ENCODE peak calls at places on chromosomes 3 and 15, in seven cellular contexts. One of them, this sample, is unnamed.

GRCh38 chr15:78162038-78162437 is 12.9 kb downstream of the IDH3A start:
- ATAC-seq in effector memory CD8-positive, alpha-beta T cell: peak; percentile 49
- ATAC-seq in gastroesophageal sphincter: no peak
- ATAC-seq in sciatic nerve: no peak
- ATAC-seq in lower lobe of right lung: no peak
- ATAC-seq in activated CD8-positive, alpha-beta memory T cell treated with anti-CD3 and anti-CD28 coated beads, Interleukin-2, amount 10 ng/mL, durations not matched to agents 7 days and 5 days: peak; percentile 76
- ATAC-seq in activated naive CD4-positive, alpha-beta T cell treated with anti-CD3 and anti-CD28 coated beads, Interleukin-2, amount 50 U/mL, for 72 hours: peak; percentile 77
- ATAC-seq in this sample: no peak

GRCh38 chr3:49108346-49108745 is 3.8 kb upstream of the QARS1 start:
- ATAC-seq in lower lobe of right lung: no peak
- ATAC-seq in activated CD8-positive, alpha-beta memory T cell treated with anti-CD3 and anti-CD28 coated beads, Interleukin-2, amount 10 ng/mL, durations not matched to agents 7 days and 5 days: no peak
- ATAC-seq in sciatic nerve: no peak
- ATAC-seq in effector memory CD8-positive, alpha-beta T cell: no peak
- ATAC-seq in activated naive CD4-positive, alpha-beta T cell treated with anti-CD3 and anti-CD28 coated beads, Interleukin-2, amount 50 U/mL, for 72 hours: no peak
- ATAC-seq in gastroesophageal sphincter: no peak
- ATAC-seq in this sample: no peak

GRCh38 chr3:37086918-37087317 is 87.5 kb downstream of the LRRFIP2 start:
- ATAC-seq in gastroesophageal sphincter: no peak
- ATAC-seq in activated CD8-positive, alpha-beta memory T cell treated with anti-CD3 and anti-CD28 coated beads, Interleukin-2, amount 10 ng/mL, durations not matched to agents 7 days and 5 days: no peak
- ATAC-seq in lower lobe of right lung: no peak
- ATAC-seq in effector memory CD8-positive, alpha-beta T cell: no peak
- ATAC-seq in sciatic nerve: no peak
- ATAC-seq in activated naive CD4-positive, alpha-beta T cell treated with anti-CD3 and anti-CD28 coated beads, Interleukin-2, amount 50 U/mL, for 72 hours: no peak
- ATAC-seq in this sample: peak; percentile 52

GRCh38 chr3:16363636-16364035 is 98.6 kb downstream of the OXNAD1 start:
- ATAC-seq in gastroesophageal sphincter: no peak
- ATAC-seq in effector memory CD8-positive, alpha-beta T cell: no peak
- ATAC-seq in activated naive CD4-positive, alpha-beta T cell treated with anti-CD3 and anti-CD28 coated beads, Interleukin-2, amount 50 U/mL, for 72 hours: no peak
- ATAC-seq in activated CD8-positive, alpha-beta memory T cell treated with anti-CD3 and anti-CD28 coated beads, Interleukin-2, amount 10 ng/mL, durations not matched to agents 7 days and 5 days: no peak
- ATAC-seq in sciatic nerve: no peak
- ATAC-seq in lower lobe of right lung: no peak
- ATAC-seq in this sample: no peak

GRCh38 chr3:160129459-160130061 is 95.7 kb upstream of the C3orf80 start:
- ATAC-seq in gastroesophageal sphincter: peak; percentile 28
- ATAC-seq in sciatic nerve: peak; percentile 52
- ATAC-seq in activated naive CD4-positive, alpha-beta T cell treated with anti-CD3 and anti-CD28 coated beads, Interleukin-2, amount 50 U/mL, for 72 hours: peak; percentile 37
- ATAC-seq in effector memory CD8-positive, alpha-beta T cell: no peak
- ATAC-seq in activated CD8-positive, alpha-beta memory T cell treated with anti-CD3 and anti-CD28 coated beads, Interleukin-2, amount 10 ng/mL, durations not matched to agents 7 days and 5 days: peak; percentile 53
- ATAC-seq in lower lobe of right lung: peak; percentile 20
- ATAC-seq in this sample: peak; percentile 63

GRCh38 chr3:108218811-108219210 is 3.4 kb downstream of the IFT57 start:
- ATAC-seq in activated naive CD4-positive, alpha-beta T cell treated with anti-CD3 and anti-CD28 coated beads, Interleukin-2, amount 50 U/mL, for 72 hours: no peak
- ATAC-seq in sciatic nerve: no peak
- ATAC-seq in effector memory CD8-positive, alpha-beta T cell: no peak
- ATAC-seq in activated CD8-positive, alpha-beta memory T cell treated with anti-CD3 and anti-CD28 coated beads, Interleukin-2, amount 10 ng/mL, durations not matched to agents 7 days and 5 days: no peak
- ATAC-seq in gastroesophageal sphincter: no peak
- ATAC-seq in lower lobe of right lung: no peak
- ATAC-seq in this sample: no peak

GRCh38 chr3:30644615-30645014 is 38.2 kb downstream of the TGFBR2 start:
- ATAC-seq in lower lobe of right lung: no peak
- ATAC-seq in activated naive CD4-positive, alpha-beta T cell treated with anti-CD3 and anti-CD28 coated beads, Interleukin-2, amount 50 U/mL, for 72 hours: peak; percentile 61
- ATAC-seq in effector memory CD8-positive, alpha-beta T cell: peak; percentile 71
- ATAC-seq in sciatic nerve: peak; percentile 73
- ATAC-seq in activated CD8-positive, alpha-beta memory T cell treated with anti-CD3 and anti-CD28 coated beads, Interleukin-2, amount 10 ng/mL, durations not matched to agents 7 days and 5 days: peak; percentile 49
- ATAC-seq in gastroesophageal sphincter: peak; percentile 54
- ATAC-seq in this sample: peak; percentile 51

GRCh38 chr15:52020253-52021085 is 1.4 kb downstream of the MAPK6 start:
- ATAC-seq in effector memory CD8-positive, alpha-beta T cell: no peak
- ATAC-seq in activated CD8-positive, alpha-beta memory T cell treated with anti-CD3 and anti-CD28 coated beads, Interleukin-2, amount 10 ng/mL, durations not matched to agents 7 days and 5 days: no peak
- ATAC-seq in activated naive CD4-positive, alpha-beta T cell treated with anti-CD3 and anti-CD28 coated beads, Interleukin-2, amount 50 U/mL, for 72 hours: no peak
- ATAC-seq in lower lobe of right lung: peak; percentile 3
- ATAC-seq in gastroesophageal sphincter: no peak
- ATAC-seq in sciatic nerve: peak; percentile 3
- ATAC-seq in this sample: no peak

GRCh38 chr15:41603941-41604660 is 45.1 kb downstream of the TYRO3 start:
- ATAC-seq in activated naive CD4-positive, alpha-beta T cell treated with anti-CD3 and anti-CD28 coated beads, Interleukin-2, amount 50 U/mL, for 72 hours: peak; percentile 81
- ATAC-seq in gastroesophageal sphincter: peak; percentile 90
- ATAC-seq in lower lobe of right lung: peak; percentile 92
- ATAC-seq in activated CD8-positive, alpha-beta memory T cell treated with anti-CD3 and anti-CD28 coated beads, Interleukin-2, amount 10 ng/mL, durations not matched to agents 7 days and 5 days: peak; percentile 86
- ATAC-seq in sciatic nerve: peak; percentile 93
- ATAC-seq in effector memory CD8-positive, alpha-beta T cell: peak; percentile 93
- ATAC-seq in this sample: peak; percentile 71

GRCh38 chr3:173737167-173737808 is 339.7 kb downstream of the NLGN1 start:
- ATAC-seq in gastroesophageal sphincter: no peak
- ATAC-seq in lower lobe of right lung: no peak
- ATAC-seq in sciatic nerve: no peak
- ATAC-seq in activated CD8-positive, alpha-beta memory T cell treated with anti-CD3 and anti-CD28 coated beads, Interleukin-2, amount 10 ng/mL, durations not matched to agents 7 days and 5 days: no peak
- ATAC-seq in effector memory CD8-positive, alpha-beta T cell: no peak
- ATAC-seq in activated naive CD4-positive, alpha-beta T cell treated with anti-CD3 and anti-CD28 coated beads, Interleukin-2, amount 50 U/mL, for 72 hours: no peak
- ATAC-seq in this sample: no peak

GRCh38 chr3:23368731-23369130 is 165.6 kb downstream of the UBE2E2 start:
- ATAC-seq in sciatic nerve: no peak
- ATAC-seq in gastroesophageal sphincter: no peak
- ATAC-seq in lower lobe of right lung: no peak
- ATAC-seq in effector memory CD8-positive, alpha-beta T cell: no peak
- ATAC-seq in activated CD8-positive, alpha-beta memory T cell treated with anti-CD3 and anti-CD28 coated beads, Interleukin-2, amount 10 ng/mL, durations not matched to agents 7 days and 5 days: no peak
- ATAC-seq in activated naive CD4-positive, alpha-beta T cell treated with anti-CD3 and anti-CD28 coated beads, Interleukin-2, amount 50 U/mL, for 72 hours: no peak
- ATAC-seq in this sample: no peak

GRCh38 chr3:54877675-54878544 is 49.9 kb downstream of the LRTM1 start:
- ATAC-seq in sciatic nerve: no peak
- ATAC-seq in activated naive CD4-positive, alpha-beta T cell treated with anti-CD3 and anti-CD28 coated beads, Interleukin-2, amount 50 U/mL, for 72 hours: no peak
- ATAC-seq in effector memory CD8-positive, alpha-beta T cell: no peak
- ATAC-seq in gastroesophageal sphincter: no peak
- ATAC-seq in lower lobe of right lung: no peak
- ATAC-seq in activated CD8-positive, alpha-beta memory T cell treated with anti-CD3 and anti-CD28 coated beads, Interleukin-2, amount 10 ng/mL, durations not matched to agents 7 days and 5 days: no peak
- ATAC-seq in this sample: no peak

This sample was measured in esophagus mucosa.